ENCODE peak calls at places on chromosomes 2 and 18, in four cellular contexts. M is mesendoderm, E is DND-41, A is neural progenitor cell. O is an unnamed sample.

GRCh38 chr2:85550476-85550875 is 10.8 kb downstream of the GGCX start:
- DNase-seq in M (no peak), E (no peak), A (no peak), O (no peak)

GRCh38 chr2:84495539-84496146 is 20.7 kb upstream of the DNAH6 start:
- DNase-seq in M (peak; percentile 69), E (peak; percentile 20), A (peak; percentile 72), O (peak; percentile 63)

GRCh38 chr2:230441188-230441897 is 25.3 kb downstream of the SP100 start:
- DNase-seq in M (no peak), E (no peak), A (no peak), O (peak; percentile 82)

GRCh38 chr2:73561422-73561821 is 80.8 kb downstream of the NAT8 start:
- DNase-seq in M (no peak), E (no peak), A (no peak), O (no peak)

GRCh38 chr2:123839326-123839725 is 185.8 kb upstream of the CNTNAP5 start:
- DNase-seq in M (no peak), E (no peak), A (no peak), O (no peak)

GRCh38 chr2:210092791-210093190 is 78.4 kb downstream of the KANSL1L start:
- DNase-seq in M (peak; percentile 32), E (no peak), A (no peak), O (no peak)

GRCh38 chr2:62536873-62537547 is 31.0 kb upstream of the TMEM17 start:
- DNase-seq in M (peak; percentile 44), E (no peak), A (no peak), O (no peak)

GRCh38 chr18:33231474-33232317 is 208.8 kb downstream of the CCDC178 start:
- DNase-seq in M (peak; percentile 90), E (peak; percentile 78), A (peak; percentile 92), O (no peak)

GRCh38 chr18:28584726-28585125 is 407.8 kb upstream of the CDH2 start:
- DNase-seq in M (peak; percentile 88), E (no peak), A (peak; percentile 53), O (no peak)

GRCh38 chr18:77123313-77124231 is 9.0 kb downstream of the MBP start:
- DNase-seq in M (no peak), E (no peak), A (no peak), O (no peak)

GRCh38 chr2:201644001-201644400 is 698 bp upstream of the TMEM237 start:
- DNase-seq in M (peak; percentile 19), E (no peak), A (peak; percentile 28), O (no peak)

GRCh38 chr2:221377597-221377996 is 194.5 kb downstream of the EPHA4 start:
- DNase-seq in M (no peak), E (no peak), A (no peak), O (no peak)

GRCh38 chr2:74843371-74844298 is 9.7 kb downstream of the HK2 start:
- DNase-seq in M (peak; percentile 42), E (peak; percentile 30), A (no peak), O (peak; percentile 35)

GRCh38 chr2:184053326-184053725 is 545.0 kb upstream of the ZNF804A start:
- DNase-seq in M (peak; percentile 74), E (no peak), A (no peak), O (no peak)

DNA sequence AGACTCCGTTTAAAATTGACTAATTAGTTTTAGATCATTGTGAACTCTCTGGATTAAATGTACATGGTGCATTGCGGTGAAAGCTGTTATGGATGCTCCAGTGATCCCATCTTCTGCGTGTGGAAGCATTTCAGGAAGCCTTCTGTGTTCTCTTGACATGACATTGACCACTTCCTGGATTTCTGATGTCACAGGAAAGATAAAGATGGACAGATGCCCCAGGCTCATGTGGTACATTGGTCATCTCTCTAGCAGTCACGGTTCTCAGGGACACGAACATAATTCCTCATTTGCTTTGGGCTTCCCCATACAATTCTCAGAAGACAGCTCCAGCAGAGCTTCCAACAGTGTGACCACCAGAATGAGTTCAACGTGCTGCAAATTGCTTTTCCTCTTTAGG is 26.9 kb downstream of the AGAP1 start:
- DNase-seq in M (no peak), E (no peak), A (no peak), O (no peak)
- H3K27ac ChIP-seq in M (no peak overlapping the region), E (no peak overlapping the region), A (no peak overlapping the region), O (no peak overlapping the region)

DNA sequence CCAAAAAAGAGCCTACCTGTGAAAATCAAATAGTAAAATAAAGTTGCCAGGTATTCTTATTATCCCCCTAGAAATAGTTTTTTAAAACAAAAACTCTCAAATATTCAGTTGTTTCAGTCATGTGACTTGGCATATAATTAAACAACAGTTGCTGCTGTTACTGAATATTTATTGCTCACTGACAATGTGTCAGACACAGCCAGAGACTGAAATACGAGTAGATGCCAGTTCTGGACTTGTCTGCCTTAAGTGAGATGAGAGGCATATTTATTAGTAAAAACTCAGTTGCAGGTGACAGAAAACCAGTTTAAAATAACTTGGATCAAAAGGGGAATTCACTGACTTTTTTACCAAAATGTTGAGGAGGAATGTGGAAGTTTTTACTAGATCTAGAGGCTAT is 106.0 kb upstream of the RAB12 start:
- DNase-seq in M (no peak), E (no peak), A (no peak), O (no peak)
- H3K4me1 ChIP-seq in M (no peaks in the 10 kb centered on the region), E (no peaks in the 10 kb centered on the region), A (no peaks in the 10 kb centered on the region), O (no peaks in the 10 kb centered on the region)

DNA sequence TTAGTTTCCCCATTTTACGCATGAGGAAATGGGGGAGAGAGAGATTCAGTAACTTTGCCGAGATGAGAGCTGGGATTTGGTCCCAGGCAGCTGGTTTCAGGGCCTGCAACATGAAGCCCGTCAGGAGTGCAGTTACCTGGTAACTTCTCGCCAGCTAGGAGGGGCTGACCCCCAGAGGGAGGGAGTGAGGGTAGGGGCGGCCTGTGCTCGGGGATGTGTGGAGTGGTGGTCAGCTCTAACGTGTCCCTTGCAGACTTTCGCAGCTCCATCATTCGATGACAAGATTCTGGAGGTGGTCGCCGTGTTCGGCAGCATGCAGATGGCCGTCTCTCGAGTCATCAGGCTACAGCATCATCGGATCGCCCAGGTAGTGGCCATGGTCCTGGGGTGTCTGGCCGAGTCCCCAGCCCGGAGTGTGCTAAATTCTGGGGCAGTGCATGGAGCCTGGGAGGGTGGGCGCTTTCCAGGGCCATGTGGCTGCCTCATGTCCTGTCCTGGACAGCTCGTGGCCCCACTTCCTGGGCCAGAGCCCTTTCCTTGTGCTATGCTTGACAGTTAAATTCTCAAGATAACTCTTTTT is 103.8 kb downstream of the DGKD start:
- DNase-seq in M (no peak), E (no peak), A (no peak), O (no peak)
- H3K36me3 ChIP-seq in M (no peaks in the 10 kb centered on the region), E (peaks cover 74% of the 10 kb centered on the region), A (no peaks in the 10 kb centered on the region), O (peaks cover 91% of the 10 kb centered on the region)

GRCh38 chr2:7972670-7973069 is 709.2 kb upstream of the ID2 start:
- DNase-seq in M (no peak), E (no peak), A (peak; percentile 32), O (no peak)

GRCh38 chr2:7966032-7966431 is 715.8 kb upstream of the ID2 start:
- DNase-seq in M (no peak), E (no peak), A (no peak), O (no peak)

GRCh38 chr2:7963787-7964186 is 718.1 kb upstream of the ID2 start:
- DNase-seq in M (no peak), E (no peak), A (no peak), O (no peak)

GRCh38 chr2:7971248-7971647 is 710.6 kb upstream of the ID2 start:
- DNase-seq in M (no peak), E (no peak), A (no peak), O (no peak)

DNA sequence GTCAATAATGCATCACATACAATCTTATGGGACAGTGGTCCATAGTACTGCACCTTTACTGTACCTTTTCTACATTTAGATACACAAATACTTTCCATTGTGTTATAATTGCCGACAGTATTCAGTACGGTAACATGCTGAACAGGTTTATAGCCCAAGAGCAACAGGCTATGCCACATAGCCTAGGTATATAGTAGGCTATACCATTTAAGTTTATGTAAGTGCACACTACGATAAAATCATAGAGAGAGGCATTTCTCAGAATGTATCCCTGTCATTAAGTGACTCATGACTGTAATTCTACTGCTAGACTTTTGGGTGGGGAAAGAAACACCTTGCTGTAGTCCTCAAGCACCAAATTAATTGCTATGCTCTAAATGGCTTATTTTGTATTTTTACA is 714.1 kb upstream of the ID2 start:
- DNase-seq in M (no peak), E (no peak), A (no peak), O (no peak)
- H3K27ac ChIP-seq in M (no peak overlapping the region), E (no peak overlapping the region), A (no peak overlapping the region), O (no peak overlapping the region)